ENCODE peak calls at places on chromosomes 2 and 18, in four cellular contexts. N is GM12878, T is K562, G is HepG2. J is an unnamed sample. For H3K4me1, the result is how much of the 10 kb centered on the place peaks cover.

GRCh38 chr2:128573531-128573930 is 254.9 kb upstream of the HS6ST1 start:
- DNase-seq in N (no peak), G (no peak), T (no peak), J (no peak)

GRCh38 chr18:68915066-68915465 is 117.2 kb downstream of the CCDC102B start:
- DNase-seq in T (no peak), N (no peak), G (no peak), J (no peak)

GRCh38 chr2:28544405-28544914 is 48.6 kb downstream of the PLB1 start:
- DNase-seq in T (peak), N (no peak), G (peak), J (peak)

GRCh38 chr2:135796606-135797005 is 40.4 kb downstream of the LCT start:
- DNase-seq in N (no peak), T (no peak), G (no peak), J (no peak)

GRCh38 chr2:225002039-225002655 is 40.1 kb downstream of the DOCK10 start:
- DNase-seq in N (peak), T (peak), G (peak), J (peak)

GRCh38 chr2:14907014-14907612 is 274.6 kb downstream of the LRATD1 start:
- DNase-seq in N (no peak), T (peak), G (peak), J (no peak)

GRCh38 chr2:232875256-232876070 is 5.4 kb downstream of the SNORC start:
- DNase-seq in N (no peak), G (no peak), T (no peak), J (peak)

GRCh38 chr2:65071499-65072180 is 15.4 kb downstream of the CEP68 start:
- DNase-seq in N (no peak), G (no peak), T (peak), J (no peak)

GRCh38 chr2:32289165-32290054 is 11.7 kb downstream of the YIPF4 start:
- DNase-seq in G (peak), T (peak), N (no peak), J (peak)

GRCh38 chr2:111122631-111123421 is 2.1 kb downstream of the BCL2L11 start:
- DNase-seq in T (peak), N (no peak), G (peak), J (peak)

GRCh38 chr2:27199241-27199640 is 12.6 kb upstream of the ATRAID start:
- DNase-seq in G (no peak), N (no peak), T (no peak), J (no peak)

GRCh38 chr2:75294362-75294761 is 95.0 kb upstream of the TACR1 start:
- DNase-seq in N (no peak), G (peak), T (no peak), J (no peak)

GRCh38 chr2:193462411-193462810 is 1267.7 kb upstream of the TMEFF2 start:
- DNase-seq in T (no peak), G (no peak), N (no peak), J (no peak)

GRCh38 chr2:161946489-161947107 is 127.4 kb downstream of the DPP4 start:
- DNase-seq in N (no peak), G (peak), T (peak), J (peak)

GRCh38 chr2:62196278-62196901 is 475 bp downstream of the B3GNT2 start:
- DNase-seq in T (peak), G (peak), N (no peak), J (no peak)

GRCh38 chr2:159802673-159803072 is 4.7 kb upstream of the CD302 start:
- DNase-seq in G (no peak), T (no peak), N (no peak), J (no peak)

GRCh38 chr2:177530513-177531039 is 138.0 kb downstream of the AGPS start:
- DNase-seq in T (no peak), N (no peak), G (no peak), J (no peak)

GRCh38 chr18:3482258-3482657 is 32.3 kb downstream of the TGIF1 start:
- DNase-seq in T (no peak), N (no peak), G (no peak), J (no peak)

GRCh38 chr18:65919018-65919417 is 168.2 kb downstream of the CDH7 start:
- DNase-seq in N (no peak), G (no peak), T (no peak), J (no peak)

GRCh38 chr2:174965992-174966789 is 39.0 kb downstream of the CHN1 start:
- DNase-seq in N (no peak), T (no peak), G (no peak), J (peak)

GRCh38 chr18:63237486-63237885 is 82.1 kb downstream of the BCL2 start:
- DNase-seq in T (no peak), N (no peak), G (peak), J (no peak)

GRCh38 chr18:5625076-5625475 is 81.3 kb upstream of the EPB41L3 start:
- DNase-seq in N (no peak), T (no peak), G (no peak), J (no peak)

GRCh38 chr2:199922856-199923255 is 11.8 kb downstream of the C2orf69 start:
- DNase-seq in G (no peak), N (no peak), T (peak), J (no peak)

GRCh38 chr2:170822885-170823799 is 6.5 kb downstream of the GAD1 start:
- DNase-seq in T (peak), G (no peak), N (no peak), J (no peak)

GRCh38 chr2:157727693-157728092 is 99.0 kb upstream of the ACVR1C start:
- DNase-seq in N (no peak), G (no peak), T (no peak), J (no peak)

GRCh38 chr2:98897746-98898145 is 38.3 kb downstream of the CRACDL start:
- DNase-seq in T (no peak), G (no peak), N (no peak), J (no peak)

GRCh38 chr2:172970660-172971059 is 105.0 kb upstream of the MAP3K20 start:
- DNase-seq in T (no peak), N (no peak), G (no peak), J (peak)

GRCh38 chr2:233026211-233026813 is 6.2 kb upstream of the NEU2 start:
- DNase-seq in N (no peak), G (no peak), T (no peak), J (no peak)

GRCh38 chr2:62604336-62604735 is 98.3 kb upstream of the TMEM17 start:
- DNase-seq in T (no peak), N (no peak), G (no peak), J (no peak)

GRCh38 chr2:65198737-65199136 is 28.9 kb upstream of the ACTR2 start:
- DNase-seq in T (no peak), N (no peak), G (no peak), J (no peak)

GRCh38 chr2:85729825-85730510 is 23.8 kb upstream of the ATOH8 start:
- DNase-seq in N (no peak), G (no peak), T (no peak), J (no peak)

GRCh38 chr18:3262234-3263171 is 570 bp downstream of the MYL12B start:
- DNase-seq in G (no peak), T (peak), N (no peak), J (peak)

GRCh38 chr2:233798335-233799086 is 20.4 kb downstream of the MROH2A start:
- DNase-seq in N (no peak), G (no peak), T (no peak), J (no peak)

GRCh38 chr2:65300772-65301711 is 73.4 kb downstream of the ACTR2 start:
- DNase-seq in G (peak), T (no peak), N (peak), J (no peak)

GRCh38 chr2:221370076-221370941 is 201.8 kb downstream of the EPHA4 start:
- DNase-seq in G (no peak), T (no peak), N (no peak), J (no peak)

GRCh38 chr18:78703297-78703696 is 276.3 kb upstream of the SALL3 start:
- DNase-seq in N (no peak), G (no peak), T (no peak), J (no peak)

GRCh38 chr2:64727013-64727767 is 73.5 kb upstream of the SERTAD2 start:
- DNase-seq in N (peak), G (no peak), T (no peak), J (no peak)

GRCh38 chr2:20008703-20009102 is 3.8 kb downstream of the MATN3 start:
- DNase-seq in N (no peak), T (no peak), G (peak), J (no peak)

GRCh38 chr2:240557808-240558207 is at the start of gene ANKMY1:
- DNase-seq in G (no peak), N (no peak), T (no peak), J (peak)

DNA sequence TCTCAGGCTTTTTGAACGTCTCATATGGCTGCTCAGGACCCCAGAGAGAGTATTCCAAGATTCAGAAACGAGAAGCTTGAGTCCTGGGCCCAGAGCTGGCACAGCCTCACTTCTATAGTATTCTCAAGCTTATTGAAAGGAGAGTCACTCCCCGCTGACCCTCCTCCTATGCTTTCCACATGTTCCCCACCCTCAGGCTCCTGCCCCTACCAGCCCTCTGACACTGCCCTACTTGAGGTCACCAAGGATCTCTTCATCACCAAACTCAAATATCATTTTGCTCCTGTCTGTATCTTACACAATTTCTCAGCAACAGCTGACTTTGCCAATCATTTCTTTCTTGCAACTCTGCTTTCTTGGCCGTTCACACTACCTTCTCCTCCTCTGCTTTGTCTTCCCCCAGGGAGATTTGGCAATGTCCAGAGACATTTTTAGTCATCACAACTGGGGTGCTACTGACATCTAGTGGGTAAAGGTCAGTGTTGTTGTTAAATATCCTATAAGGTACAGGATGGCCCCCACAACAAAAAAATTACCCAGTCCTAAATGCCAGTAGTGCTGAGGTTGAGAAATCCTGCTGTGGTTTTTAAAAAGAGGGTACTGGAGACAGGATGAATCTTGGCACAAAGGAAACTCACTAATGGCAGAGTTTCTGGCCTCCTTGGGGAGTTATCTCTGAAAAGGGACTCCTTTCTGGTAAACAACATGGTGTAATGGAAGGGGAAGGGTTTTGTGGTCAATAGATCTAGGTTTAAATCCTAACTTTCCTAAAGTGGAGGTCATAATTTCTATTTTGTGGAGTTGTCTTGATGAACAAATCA is 26.9 kb upstream of the INSIG2 start:
- DNase-seq in G (peak), T (peak), N (peak), J (peak)
- TF ChIP-seq MYC in G (no peak), T (no peak), N (no peak), J (no peak)

DNA sequence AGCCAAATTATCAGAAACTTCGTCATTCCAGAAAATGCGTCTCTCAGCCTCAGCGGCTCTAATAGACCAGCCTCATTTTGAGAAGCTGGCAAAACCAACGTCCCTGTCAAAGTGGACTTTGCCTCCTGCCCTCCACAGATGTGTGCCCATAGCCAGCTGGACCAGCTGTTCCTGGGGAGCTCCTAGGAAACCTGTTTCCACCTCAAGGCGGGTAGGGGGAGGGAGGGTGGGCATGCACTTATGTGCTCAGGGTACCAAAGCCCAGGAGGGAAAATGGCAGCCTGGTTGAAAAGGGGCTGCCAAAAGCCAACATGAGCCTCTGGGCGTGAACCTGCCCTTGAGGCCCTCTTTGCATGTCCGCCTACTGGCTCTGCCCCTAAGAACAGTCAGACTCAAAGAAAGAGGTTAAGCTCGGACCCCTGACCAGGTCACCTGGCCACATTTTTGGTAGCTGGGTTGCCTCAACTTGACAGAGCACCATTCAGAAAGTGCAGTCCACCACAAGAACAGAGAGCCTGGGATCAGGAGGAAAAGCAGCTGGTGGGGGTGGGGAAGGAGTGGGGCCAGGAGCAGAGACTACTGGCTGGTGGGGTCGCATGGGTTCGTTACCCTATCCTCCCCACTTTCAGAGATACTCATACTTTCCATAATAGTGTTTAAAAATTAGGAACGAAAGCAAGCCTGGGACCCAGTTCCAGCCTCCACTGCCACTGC is 3.5 kb downstream of the PER2 start:
- DNase-seq in G (no peak), T (no peak), N (no peak), J (no peak)
- H3K4me1 ChIP-seq in G (half or more), T (under half), N (under half), J (under half)

DNA sequence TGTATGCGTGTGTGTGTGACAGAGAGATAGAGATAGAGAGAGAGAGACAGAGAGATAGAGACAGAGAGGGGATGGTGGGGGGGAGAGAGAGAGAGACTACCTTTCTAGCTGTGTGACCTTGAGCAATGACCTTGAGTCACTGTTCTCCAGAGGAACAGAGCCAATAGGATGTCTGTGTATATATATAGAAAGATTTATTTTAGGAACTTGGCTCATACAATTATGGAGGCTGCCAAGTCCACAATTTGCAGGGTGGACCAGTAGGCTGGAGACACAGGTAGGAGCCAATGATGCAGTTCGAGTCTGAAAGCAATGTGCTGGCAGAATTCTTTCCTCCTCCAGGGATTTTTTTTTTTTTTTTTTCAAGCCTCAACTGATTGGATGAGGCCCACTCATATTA is 96.6 kb upstream of the LINC00305 start:
- DNase-seq in T (no peak), G (no peak), N (no peak), J (no peak)
- H2AFZ ChIP-seq in T (no peak), G (no peak), N (no peak), J (no peak)

GRCh38 chr2:113407446-113408099 is 29.9 kb upstream of the ZNG1B start:
- DNase-seq in G (peak), N (no peak), T (peak), J (no peak)

DNA sequence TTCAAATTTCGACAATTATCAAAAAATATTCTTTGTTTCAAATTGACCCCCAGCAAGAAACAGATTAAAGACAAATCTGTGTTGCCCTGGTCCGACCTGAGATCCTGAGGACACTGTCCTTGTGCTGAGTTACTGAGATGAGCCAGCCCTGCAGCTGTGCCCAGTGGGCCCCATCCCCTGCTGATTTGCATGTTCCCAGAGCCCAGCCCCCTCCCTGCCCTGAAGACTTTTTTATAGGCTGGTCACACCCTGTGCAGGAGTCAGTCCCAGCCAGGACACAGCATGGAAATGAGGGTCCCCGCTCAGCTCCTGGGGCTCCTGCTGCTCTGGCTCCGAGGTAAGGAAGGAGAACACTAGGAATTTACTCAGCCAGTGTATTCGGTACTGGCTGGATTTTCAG is 31.4 kb upstream of the ZNG1B start:
- DNase-seq in T (no peak), G (no peak), N (no peak), J (no peak)
- TF ChIP-seq MYC in T (no peak), G (no peak), N (no peak), J (no peak)

GRCh38 chr2:68767031-68767961 is 32.7 kb downstream of the ARHGAP25 start:
- DNase-seq in G (no peak), N (no peak), T (peak), J (no peak)

GRCh38 chr2:68766378-68766845 is 31.8 kb downstream of the ARHGAP25 start:
- DNase-seq in T (peak), G (no peak), N (no peak), J (peak)

GRCh38 chr2:68764041-68764780 is 29.6 kb downstream of the ARHGAP25 start:
- DNase-seq in G (no peak), N (no peak), T (no peak), J (no peak)

GRCh38 chr2:68764781-68765385 is 30.3 kb downstream of the ARHGAP25 start:
- DNase-seq in N (no peak), G (no peak), T (no peak), J (no peak)

DNA sequence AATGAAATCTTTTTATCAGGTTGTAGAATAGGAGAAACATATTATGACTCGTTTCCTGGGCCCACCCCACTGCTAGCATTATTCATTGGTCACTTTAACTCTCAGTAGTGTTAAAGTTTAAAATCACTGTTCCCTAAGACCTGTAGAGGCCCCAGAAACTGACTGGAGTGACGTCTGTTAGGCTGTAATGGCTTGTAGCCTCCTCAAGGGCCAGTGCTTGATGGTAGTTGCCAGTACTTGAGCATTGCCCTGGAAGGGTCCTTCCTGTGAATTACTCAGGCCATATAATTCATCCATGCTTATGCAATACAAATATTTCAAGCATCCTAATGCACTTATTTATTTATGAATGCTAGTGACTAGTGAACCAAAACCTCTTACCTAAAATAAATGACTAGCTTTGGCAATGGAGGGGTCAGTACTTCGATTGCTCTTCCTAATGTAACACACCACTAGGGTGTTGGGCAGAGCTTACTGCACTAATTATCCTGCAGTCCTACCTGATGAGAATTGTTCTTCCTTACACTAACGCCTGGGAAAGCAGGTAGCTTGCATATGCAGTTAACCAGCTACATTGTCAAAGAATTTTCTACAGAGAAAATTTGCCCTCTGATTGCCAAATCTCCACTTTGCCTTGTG is 31.2 kb downstream of the ARHGAP25 start:
- DNase-seq in G (no peak), N (no peak), T (peak), J (no peak)
- H3K4me1 ChIP-seq in G (under half), N (half or more), T (under half), J (under half)

GRCh38 chr2:44325897-44326296 is 35.4 kb downstream of the PREPL start:
- DNase-seq in G (no peak), T (no peak), N (no peak), J (no peak)
- H2AFZ ChIP-seq in G (no peak), T (no peak), N (no peak), J (no peak)

DNA sequence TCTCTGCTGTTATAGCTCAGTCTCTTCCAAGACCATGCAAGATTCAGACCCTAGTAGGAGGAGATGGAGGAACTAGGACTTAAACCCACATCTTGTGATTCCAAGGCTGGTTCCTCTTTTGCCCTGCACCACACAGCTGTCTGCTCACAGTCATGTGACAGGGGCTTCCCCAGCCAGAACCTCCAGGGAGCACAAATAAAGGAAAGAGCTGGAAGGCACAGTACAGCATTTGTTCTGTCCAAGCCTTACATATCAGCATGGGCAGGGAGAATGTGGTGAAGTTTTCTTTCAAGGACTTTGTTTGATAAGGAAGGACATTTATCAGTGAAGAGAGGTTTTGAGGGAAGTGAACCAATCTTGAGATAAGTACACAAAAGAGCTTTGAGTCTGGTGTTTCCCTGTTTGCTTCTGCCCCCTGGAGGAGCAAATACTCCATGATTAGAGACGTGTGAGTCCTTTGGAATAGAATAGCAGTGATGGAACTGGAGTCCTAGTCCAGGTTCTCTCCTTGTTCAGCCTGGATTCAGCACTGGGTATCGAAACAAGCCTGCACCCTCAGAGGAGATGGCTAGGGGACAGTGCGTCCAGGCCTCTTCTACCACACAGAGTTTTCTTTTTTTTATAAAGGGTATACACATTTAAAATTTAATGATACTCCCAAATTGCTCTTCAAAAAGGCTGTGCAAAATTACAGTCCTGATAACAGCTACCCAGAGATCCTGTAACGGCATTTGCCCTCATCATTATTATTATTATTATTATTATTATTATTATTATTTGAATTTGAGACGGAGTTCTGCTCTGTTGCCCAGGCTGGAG is 24.6 kb upstream of the CASP10 start:
- DNase-seq in N (peak), G (peak), T (peak), J (peak)
- TF ChIP-seq MYC in N (no peak), G (no peak), T (no peak), J (no peak)